ENCODE peak calls at places on chromosome 6, in four cellular contexts. I, O, U and C are unnamed samples.

GRCh38 chr6:122198922-122199321 is 200.5 kb upstream of the HSF2 start:
- DNase-seq in U (no peak), O (no peak), I (no peak), C (no peak)

GRCh38 chr6:50819527-50819905 is 845 bp downstream of the TFAP2B start:
- DNase-seq in O (no peak), U (no peak), I (no peak), C (no peak)

GRCh38 chr6:25660512-25660911 is 8.5 kb downstream of the SCGN start:
- DNase-seq in O (no peak), U (peak; percentile 54), I (no peak), C (no peak)

GRCh38 chr6:113019176-113019575 is 672.0 kb downstream of the RFPL4B start:
- DNase-seq in I (no peak), U (no peak), O (no peak), C (no peak)

GRCh38 chr6:129812145-129812777 is 48.9 kb downstream of the TMEM244 start:
- DNase-seq in O (no peak), U (peak; percentile 24), I (no peak), C (no peak)

GRCh38 chr6:126054802-126055201 is 68.5 kb downstream of the TRMT11 start:
- DNase-seq in O (no peak), U (no peak), I (no peak), C (no peak)

GRCh38 chr6:38524436-38525145 is 115.1 kb downstream of the BTBD9 start:
- DNase-seq in U (peak; percentile 52), O (no peak), I (no peak), C (no peak)

GRCh38 chr6:34459899-34460593 is 5.8 kb upstream of the PACSIN1 start:
- DNase-seq in I (peak; percentile 53), O (no peak), U (peak; percentile 48), C (peak; percentile 47)

GRCh38 chr6:33455051-33455450 is 675 bp downstream of the ZBTB9 start:
- DNase-seq in O (no peak), I (no peak), U (no peak), C (no peak)

GRCh38 chr6:13447949-13448724 is 39.3 kb downstream of the GFOD1 start:
- DNase-seq in U (no peak), I (no peak), O (no peak), C (no peak)

GRCh38 chr6:107237992-107238660 is 122.8 kb upstream of the BEND3 start:
- DNase-seq in I (no peak), U (peak; percentile 74), O (no peak), C (no peak)

GRCh38 chr6:71289039-71289801 is 609 bp downstream of the OGFRL1 start:
- DNase-seq in I (no peak), O (no peak), U (no peak), C (no peak)

GRCh38 chr6:106122306-106122940 is 36.3 kb downstream of the PRDM1 start:
- DNase-seq in I (no peak), U (no peak), O (no peak), C (no peak)

GRCh38 chr6:138404666-138405337 is 779 bp downstream of the HEBP2 start:
- DNase-seq in U (no peak), I (peak; percentile 29), O (peak; percentile 28), C (no peak)

GRCh38 chr6:15961630-15962448 is 167.0 kb upstream of the MYLIP start:
- DNase-seq in O (no peak), U (no peak), I (no peak), C (no peak)

GRCh38 chr6:33749401-33749800 is 2.7 kb upstream of the IP6K3 start:
- DNase-seq in I (no peak), O (no peak), U (no peak), C (no peak)

DNA sequence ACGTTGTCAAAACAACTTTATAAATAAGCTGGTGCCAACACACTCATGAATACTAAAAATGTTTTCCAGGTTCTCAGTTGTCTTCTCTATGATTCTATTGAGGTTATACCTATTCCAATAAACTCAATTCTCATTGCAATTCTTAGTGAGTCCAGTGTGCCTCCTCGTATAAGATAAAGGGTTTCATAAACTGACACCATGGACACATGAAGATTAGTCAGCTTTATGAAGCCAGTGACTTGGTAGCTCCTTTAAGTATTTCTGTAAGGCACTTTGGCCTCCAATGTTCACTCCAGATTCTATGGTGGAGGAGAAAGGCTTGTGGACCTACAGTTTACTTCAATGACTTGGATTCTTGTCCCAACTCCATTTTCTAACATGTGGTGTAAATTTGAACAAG is 521.3 kb upstream of the JARID2 start:
- DNase-seq in O (no peak), I (no peak), U (no peak), C (no peak)
- H3K4me1 ChIP-seq in O (peaks cover 5% of the 10 kb centered on the region), I (peaks cover 21% of the 10 kb centered on the region), U (peaks cover 10% of the 10 kb centered on the region), C (peaks cover 7% of the 10 kb centered on the region)

GRCh38 chr6:127120109-127120786 is 1.8 kb downstream of the RSPO3 start:
- DNase-seq in U (no peak), O (peak; percentile 29), I (no peak), C (no peak)

GRCh38 chr6:127119361-127120108 is 1.1 kb downstream of the RSPO3 start:
- DNase-seq in I (no peak), U (no peak), O (peak; percentile 29), C (no peak)

GRCh38 chr6:127124196-127124595 is 5.7 kb downstream of the RSPO3 start:
- DNase-seq in I (no peak), O (no peak), U (no peak), C (no peak)

GRCh38 chr6:127120787-127121636 is 2.5 kb downstream of the RSPO3 start:
- DNase-seq in I (peak; percentile 39), U (peak; percentile 79), O (peak; percentile 87), C (peak; percentile 81)

DNA sequence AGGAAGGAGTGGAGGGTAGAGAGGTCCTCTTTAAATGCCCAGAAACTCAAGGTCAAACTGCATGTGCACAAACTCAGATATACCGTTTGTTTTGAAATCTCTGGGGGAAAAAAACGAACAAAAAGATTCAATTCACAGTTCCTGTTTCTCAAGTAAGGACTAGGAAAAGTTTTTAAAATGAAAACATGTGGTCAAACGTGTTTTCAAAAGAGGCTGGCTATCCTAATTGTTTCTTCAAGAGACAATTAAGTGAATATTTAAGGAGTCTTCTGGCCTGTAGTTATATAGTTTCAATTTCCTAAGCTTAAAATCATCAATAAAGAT is 3.1 kb downstream of the RSPO3 start:
- DNase-seq in O (no peak), I (no peak), U (no peak), C (no peak)
- H3K4me3 ChIP-seq in O (peak overlapping the region; percentile 61), I (no peak overlapping the region), U (no peak overlapping the region), C (no peak overlapping the region)

DNA sequence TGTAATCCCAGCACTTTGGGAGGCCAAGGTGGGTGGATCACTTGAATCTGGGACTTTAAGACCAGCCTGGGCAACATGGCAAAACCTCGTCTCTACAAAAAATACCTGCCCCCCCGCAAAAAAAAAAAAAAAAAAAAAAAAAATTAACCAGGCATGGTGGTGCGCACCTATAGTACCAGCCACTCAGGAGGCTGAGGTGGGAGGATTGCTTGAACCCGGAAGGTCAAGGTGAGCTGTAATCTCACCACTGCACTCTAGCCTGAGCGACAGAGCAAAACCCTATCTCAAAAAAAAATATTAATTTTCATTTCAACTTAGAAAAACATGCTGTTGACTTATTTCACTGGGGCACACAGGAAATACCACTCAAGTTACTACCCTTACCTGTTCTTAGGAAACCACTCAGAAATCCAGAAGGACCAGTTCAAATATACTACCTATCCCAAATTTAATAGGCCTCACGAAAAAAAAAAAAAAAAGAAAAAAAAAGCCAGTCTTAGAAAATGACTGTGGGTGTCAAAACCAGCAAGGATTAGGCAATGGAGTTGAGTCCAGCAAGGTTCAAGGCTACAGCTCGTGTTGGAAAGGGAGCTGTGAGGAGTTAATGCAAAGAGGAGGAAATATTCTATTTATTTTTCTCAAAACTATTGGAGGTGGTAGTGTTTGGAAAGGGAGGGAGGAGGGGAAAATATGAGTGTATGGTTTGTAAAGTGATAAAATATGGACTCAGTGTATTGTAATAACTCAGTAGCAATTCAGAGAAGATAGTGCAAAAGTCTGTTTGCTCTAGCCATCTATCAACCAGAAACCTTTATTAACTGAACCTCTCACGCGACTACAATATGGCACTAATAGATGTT is 33.9 kb upstream of the PIM1 start:
- DNase-seq in U (no peak), O (no peak), I (no peak), C (no peak)
- H3K4me1 ChIP-seq in U (peaks cover 40% of the 10 kb centered on the region), O (peaks cover 6% of the 10 kb centered on the region), I (peaks cover 6% of the 10 kb centered on the region), C (peaks cover 9% of the 10 kb centered on the region)

GRCh38 chr6:54310377-54311152 is 2.3 kb downstream of the TINAG start:
- DNase-seq in U (no peak), I (no peak), O (no peak), C (no peak)

GRCh38 chr6:54301770-54302169 is 6.5 kb upstream of the TINAG start:
- DNase-seq in O (no peak), I (no peak), U (no peak), C (no peak)

GRCh38 chr6:54308240-54308639 is at the start of gene TINAG:
- DNase-seq in U (no peak), I (no peak), O (no peak), C (no peak)

GRCh38 chr6:54308677-54309315 is 555 bp downstream of the TINAG start:
- DNase-seq in U (no peak), I (no peak), O (no peak), C (no peak)

DNA sequence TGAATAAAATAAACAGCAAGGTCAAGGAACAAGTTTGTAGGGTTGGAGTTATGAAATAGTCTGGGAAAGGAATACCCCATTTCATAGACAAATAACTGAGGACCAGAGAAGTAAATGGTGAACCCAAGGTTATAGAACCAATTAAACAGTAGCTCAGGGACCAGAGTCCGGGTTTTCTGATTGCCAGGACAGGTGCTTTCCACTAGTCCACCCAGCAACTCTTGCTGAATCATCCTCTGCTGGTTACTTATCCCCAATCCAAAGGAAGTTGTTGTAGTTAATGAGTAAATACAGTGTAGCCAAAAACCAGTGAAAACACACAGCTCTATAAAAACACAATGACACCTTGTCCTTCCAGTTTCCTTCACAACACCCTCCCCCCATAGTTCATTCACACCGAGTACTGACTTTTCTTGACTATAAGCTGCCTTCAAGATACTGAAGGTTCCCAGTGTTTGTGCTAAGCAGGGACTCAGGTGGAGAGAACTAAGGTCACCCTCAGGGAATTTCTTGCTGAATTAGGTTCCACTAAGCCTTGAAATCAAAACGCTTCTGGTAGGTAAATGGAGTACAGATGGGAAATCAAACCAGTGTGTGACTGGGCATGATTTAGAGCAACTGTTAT is 717 bp upstream of the TINAG start:
- DNase-seq in I (no peak), O (no peak), U (no peak), C (no peak)
- H3K4me3 ChIP-seq in I (no peak overlapping the region), O (no peak overlapping the region), U (no peak overlapping the region), C (no peak overlapping the region)

GRCh38 chr6:6801002-6801329 is 212.4 kb downstream of the LY86 start:
- DNase-seq in U (no peak), I (no peak), O (no peak), C (no peak)
- H3K4me1 ChIP-seq in U (no peaks in the 10 kb centered on the region), I (no peaks in the 10 kb centered on the region), O (no peaks in the 10 kb centered on the region), C (peaks cover 8% of the 10 kb centered on the region)

DNA sequence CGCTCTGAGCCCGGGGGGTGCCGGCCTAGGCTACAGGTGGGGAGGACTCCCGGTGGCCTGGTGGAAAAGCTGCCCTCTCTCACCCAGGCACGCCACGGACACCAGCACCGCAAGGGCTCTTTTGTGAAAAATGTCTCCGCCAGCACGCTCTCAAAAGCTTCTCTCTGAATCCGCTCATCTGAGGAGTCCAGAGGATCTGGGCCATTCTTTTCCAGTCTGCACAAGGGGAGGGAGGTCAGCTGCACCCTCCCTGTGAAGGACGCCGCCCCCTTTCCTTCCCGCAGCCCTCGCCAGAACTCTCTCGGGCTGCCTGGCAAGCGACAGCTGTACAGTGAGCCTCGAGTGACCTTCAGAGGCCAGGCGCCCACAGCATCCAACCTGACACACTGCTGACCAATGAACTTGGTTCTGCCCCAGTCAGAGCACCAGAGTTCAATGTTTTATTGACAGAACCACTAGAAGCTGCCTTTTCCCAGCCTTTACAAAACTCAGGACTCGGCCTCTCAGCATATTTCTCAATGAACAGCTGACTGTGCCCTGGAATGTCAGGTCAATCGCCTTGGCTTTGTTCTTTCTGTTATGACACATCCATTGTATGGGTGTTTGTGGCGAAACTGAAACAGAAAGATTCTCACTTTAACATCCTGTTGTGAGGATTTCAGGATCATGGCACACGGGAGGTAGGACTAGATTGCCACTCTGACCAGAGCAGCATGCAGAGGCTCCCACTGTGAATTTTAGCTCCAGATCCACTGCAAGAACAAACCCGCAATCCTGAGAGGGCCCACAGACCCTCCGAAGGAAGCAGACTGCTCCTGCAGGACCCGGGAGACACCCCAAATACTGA is 26.7 kb downstream of the SERPINB9 start:
- DNase-seq in I (no peak), U (peak; percentile 81), O (peak; percentile 70), C (peak; percentile 74)
- H3K4me3 ChIP-seq in I (peak overlapping the region; percentile 33), U (no peak overlapping the region), O (peak overlapping the region; percentile 48), C (no peak overlapping the region)